ENCODE peak calls at places on chromosomes 7 and 10, in five cellular contexts. X, A, R, B and S are unnamed samples.

GRCh38 chr10:76892766-76893479 is 744.7 kb downstream of the KCNMA1 start:
- DNase-seq in R (no peak), A (no peak), B (no peak), X (no peak), S (no peak)

GRCh38 chr7:155867280-155867679 is 55.0 kb upstream of the SHH start:
- DNase-seq in R (no peak), B (no peak), A (no peak), X (peak), S (no peak)

GRCh38 chr10:43700306-43700705 is 51.6 kb upstream of the ZNF32 start:
- DNase-seq in A (no peak), R (no peak), X (no peak), B (no peak), S (no peak)

GRCh38 chr7:72493850-72494661 is 81.9 kb upstream of the CALN1 start:
- DNase-seq in B (peak), R (peak), A (no peak), X (peak), S (peak)

GRCh38 chr7:54419209-54419608 is 123.0 kb upstream of the VSTM2A start:
- DNase-seq in X (no peak), B (no peak), R (no peak), A (no peak), S (no peak)

GRCh38 chr7:5476001-5476400 is 52.4 kb upstream of the TNRC18 start:
- DNase-seq in X (no peak), R (no peak), B (no peak), A (no peak), S (no peak)

GRCh38 chr10:77896058-77896457 is 30.5 kb downstream of the DLG5 start:
- DNase-seq in A (no peak), B (no peak), X (no peak), R (no peak), S (no peak)

GRCh38 chr7:66837007-66837406 is 84.0 kb upstream of the TMEM248 start:
- DNase-seq in R (no peak), B (peak), X (no peak), A (no peak), S (no peak)

GRCh38 chr7:155863721-155864151 is 51.5 kb upstream of the SHH start:
- DNase-seq in A (no peak), R (peak), B (no peak), X (peak), S (no peak)

GRCh38 chr10:5964736-5965135 is 12.6 kb downstream of the IL15RA start:
- DNase-seq in A (no peak), X (no peak), R (no peak), B (no peak), S (no peak)

GRCh38 chr10:5563237-5563961 is 38.6 kb downstream of the CALML3 start:
- DNase-seq in B (no peak), A (no peak), X (no peak), R (peak), S (peak)

GRCh38 chr7:44272456-44272855 is 52.9 kb downstream of the CAMK2B start:
- DNase-seq in X (no peak), A (no peak), R (no peak), B (no peak), S (peak)

GRCh38 chr10:47370878-47371277 is 13.2 kb downstream of the ZNF488 start:
- DNase-seq in X (no peak), A (no peak), R (peak), B (no peak), S (no peak)

GRCh38 chr7:112495820-112496462 is 15.2 kb downstream of the LSMEM1 start:
- DNase-seq in X (peak), R (peak), B (peak), A (peak), S (no peak)

GRCh38 chr7:54960517-54960916 is 58.3 kb upstream of the EGFR start:
- DNase-seq in A (no peak), B (no peak), X (no peak), R (no peak), S (no peak)

GRCh38 chr7:17044868-17045267 is 163.1 kb upstream of the AGR3 start:
- DNase-seq in B (no peak), R (no peak), X (no peak), A (no peak), S (no peak)

GRCh38 chr10:73597346-73597745 is 6.2 kb upstream of the USP54 start:
- DNase-seq in R (no peak), A (no peak), B (no peak), X (no peak), S (no peak)

GRCh38 chr7:27176962-27177794 is 3.1 kb upstream of the HOXA10 start:
- DNase-seq in B (no peak), X (no peak), A (no peak), R (no peak), S (peak)

GRCh38 chr10:43673471-43673870 is 24.8 kb upstream of the ZNF32 start:
- DNase-seq in A (no peak), X (no peak), B (no peak), R (no peak), S (no peak)

GRCh38 chr7:42292991-42293521 is 56.0 kb upstream of the GLI3 start:
- DNase-seq in B (no peak), X (no peak), A (no peak), R (peak), S (no peak)

GRCh38 chr10:99431190-99431549 is 746 bp upstream of the GOT1 start:
- DNase-seq in B (peak), X (peak), A (no peak), R (peak), S (peak)

GRCh38 chr7:100215895-100216294 is 3.9 kb upstream of the PVRIG start:
- DNase-seq in A (peak), B (no peak), X (no peak), R (peak), S (no peak)

GRCh38 chr7:157656195-157656769 is 319.5 kb downstream of the DNAJB6 start:
- DNase-seq in X (no peak), B (no peak), R (no peak), A (no peak), S (peak)